ENCODE peak calls at places on chromosomes 3 and 15, in six cellular contexts. One of them, this sample, is unnamed.

GRCh38 chr3:46442591-46443530 is 21.8 kb downstream of the LTF start:
- DNase-seq in K562: no peak
- DNase-seq in HCT116: no peak
- DNase-seq in GM12878: no peak
- DNase-seq in H1: no peak
- DNase-seq in SK-N-SH: peak; percentile 46
- DNase-seq in this sample: no peak

GRCh38 chr3:112086857-112087524 is 802 bp downstream of the C3orf52 start:
- DNase-seq in K562: no peak
- DNase-seq in HCT116: peak; percentile 26
- DNase-seq in GM12878: no peak
- DNase-seq in H1: no peak
- DNase-seq in SK-N-SH: no peak
- DNase-seq in this sample: no peak

GRCh38 chr3:122100591-122101491 is 45.7 kb downstream of the CD86 start:
- DNase-seq in K562: no peak
- DNase-seq in HCT116: no peak
- DNase-seq in GM12878: no peak
- DNase-seq in H1: no peak
- DNase-seq in SK-N-SH: no peak
- DNase-seq in this sample: peak; percentile 6

GRCh38 chr3:15997274-15997943 is 177.1 kb upstream of the GALNT15 start:
- DNase-seq in K562: no peak
- DNase-seq in HCT116: no peak
- DNase-seq in GM12878: peak; percentile 16
- DNase-seq in H1: no peak
- DNase-seq in SK-N-SH: no peak
- DNase-seq in this sample: no peak

GRCh38 chr15:43105778-43106485 is at the start of gene UBR1:
- DNase-seq in K562: peak; percentile 87
- DNase-seq in HCT116: peak; percentile 87
- DNase-seq in GM12878: peak; percentile 69
- DNase-seq in H1: peak; percentile 85
- DNase-seq in SK-N-SH: peak; percentile 87
- DNase-seq in this sample: peak; percentile 91

GRCh38 chr15:52105856-52106255 is 6.7 kb downstream of the BCL2L10 start:
- DNase-seq in K562: no peak
- DNase-seq in HCT116: no peak
- DNase-seq in GM12878: no peak
- DNase-seq in H1: no peak
- DNase-seq in SK-N-SH: no peak
- DNase-seq in this sample: no peak

GRCh38 chr3:194890086-194890485 is 204.4 kb downstream of the FAM43A start:
- DNase-seq in K562: no peak
- DNase-seq in HCT116: no peak
- DNase-seq in GM12878: no peak
- DNase-seq in H1: peak; percentile 23
- DNase-seq in SK-N-SH: no peak
- DNase-seq in this sample: no peak

GRCh38 chr3:64880926-64881325 is 193.1 kb upstream of the ADAMTS9 start:
- DNase-seq in K562: no peak
- DNase-seq in HCT116: no peak
- DNase-seq in GM12878: no peak
- DNase-seq in H1: no peak
- DNase-seq in SK-N-SH: no peak
- DNase-seq in this sample: no peak

GRCh38 chr3:161339517-161340500 is 31.5 kb downstream of the SPTSSB start:
- DNase-seq in K562: no peak
- DNase-seq in HCT116: no peak
- DNase-seq in GM12878: no peak
- DNase-seq in H1: no peak
- DNase-seq in SK-N-SH: no peak
- DNase-seq in this sample: no peak

GRCh38 chr3:195421410-195421809 is 21.4 kb downstream of the ACAP2 start:
- DNase-seq in K562: no peak
- DNase-seq in HCT116: no peak
- DNase-seq in GM12878: no peak
- DNase-seq in H1: no peak
- DNase-seq in SK-N-SH: no peak
- DNase-seq in this sample: no peak

GRCh38 chr3:148106062-148106461 is 591.6 kb upstream of the AGTR1 start:
- DNase-seq in K562: no peak
- DNase-seq in HCT116: no peak
- DNase-seq in GM12878: no peak
- DNase-seq in H1: no peak
- DNase-seq in SK-N-SH: no peak
- DNase-seq in this sample: no peak

GRCh38 chr15:89307046-89307587 is 27.5 kb downstream of the POLG start:
- DNase-seq in K562: no peak
- DNase-seq in HCT116: no peak
- DNase-seq in GM12878: no peak
- DNase-seq in H1: no peak
- DNase-seq in SK-N-SH: no peak
- DNase-seq in this sample: no peak

GRCh38 chr3:21645121-21645897 is 105.7 kb downstream of the ZNF385D start:
- DNase-seq in K562: no peak
- DNase-seq in HCT116: no peak
- DNase-seq in GM12878: no peak
- DNase-seq in H1: no peak
- DNase-seq in SK-N-SH: peak; percentile 5
- DNase-seq in this sample: no peak

GRCh38 chr3:191790934-191791333 is 330.0 kb downstream of the PYDC2 start:
- DNase-seq in K562: no peak
- DNase-seq in HCT116: no peak
- DNase-seq in GM12878: no peak
- DNase-seq in H1: no peak
- DNase-seq in SK-N-SH: no peak
- DNase-seq in this sample: no peak

GRCh38 chr3:71523628-71524027 is 59.9 kb downstream of the FOXP1 start:
- DNase-seq in K562: no peak
- DNase-seq in HCT116: no peak
- DNase-seq in GM12878: no peak
- DNase-seq in H1: no peak
- DNase-seq in SK-N-SH: no peak
- DNase-seq in this sample: no peak

GRCh38 chr3:106176734-106177133 is 307.9 kb upstream of the CBLB start:
- DNase-seq in K562: no peak
- DNase-seq in HCT116: no peak
- DNase-seq in GM12878: peak; percentile 88
- DNase-seq in H1: no peak
- DNase-seq in SK-N-SH: no peak
- DNase-seq in this sample: no peak

GRCh38 chr3:61521229-61521628 is 40.1 kb upstream of the PTPRG start:
- DNase-seq in K562: no peak
- DNase-seq in HCT116: no peak
- DNase-seq in GM12878: peak; percentile 77
- DNase-seq in H1: no peak
- DNase-seq in SK-N-SH: no peak
- DNase-seq in this sample: no peak

GRCh38 chr3:139267300-139268246 is 76.2 kb upstream of the MRPS22 start:
- DNase-seq in K562: no peak
- DNase-seq in HCT116: no peak
- DNase-seq in GM12878: no peak
- DNase-seq in H1: peak; percentile 6
- DNase-seq in SK-N-SH: no peak
- DNase-seq in this sample: no peak

GRCh38 chr3:124275421-124275820 is 283.5 kb upstream of the ROPN1 start:
- DNase-seq in K562: no peak
- DNase-seq in HCT116: no peak
- DNase-seq in GM12878: no peak
- DNase-seq in H1: no peak
- DNase-seq in SK-N-SH: no peak
- DNase-seq in this sample: no peak

GRCh38 chr3:174398761-174399160 is 460.4 kb upstream of the NAALADL2 start:
- DNase-seq in K562: no peak
- DNase-seq in HCT116: no peak
- DNase-seq in GM12878: no peak
- DNase-seq in H1: no peak
- DNase-seq in SK-N-SH: no peak
- DNase-seq in this sample: no peak

GRCh38 chr3:25897019-25897418 is 107.1 kb downstream of the OXSM start:
- DNase-seq in K562: peak; percentile 68
- DNase-seq in HCT116: peak; percentile 51
- DNase-seq in GM12878: no peak
- DNase-seq in H1: peak; percentile 61
- DNase-seq in SK-N-SH: no peak
- DNase-seq in this sample: peak; percentile 42

GRCh38 chr3:62319570-62320243 is 53.6 kb downstream of the FEZF2 start:
- DNase-seq in K562: no peak
- DNase-seq in HCT116: no peak
- DNase-seq in GM12878: no peak
- DNase-seq in H1: no peak
- DNase-seq in SK-N-SH: no peak
- DNase-seq in this sample: peak; percentile 83

GRCh38 chr3:77868725-77869124 is 828.8 kb downstream of the ROBO2 start:
- DNase-seq in K562: no peak
- DNase-seq in HCT116: no peak
- DNase-seq in GM12878: no peak
- DNase-seq in H1: no peak
- DNase-seq in SK-N-SH: no peak
- DNase-seq in this sample: no peak
- TF ChIP-seq JUND in K562: no peak
- TF ChIP-seq JUND in HCT116: no peak
- TF ChIP-seq JUND in GM12878: no peak
- TF ChIP-seq JUND in H1: no peak
- TF ChIP-seq JUND in SK-N-SH: no peak
- TF ChIP-seq JUND in this sample: no peak

DNA sequence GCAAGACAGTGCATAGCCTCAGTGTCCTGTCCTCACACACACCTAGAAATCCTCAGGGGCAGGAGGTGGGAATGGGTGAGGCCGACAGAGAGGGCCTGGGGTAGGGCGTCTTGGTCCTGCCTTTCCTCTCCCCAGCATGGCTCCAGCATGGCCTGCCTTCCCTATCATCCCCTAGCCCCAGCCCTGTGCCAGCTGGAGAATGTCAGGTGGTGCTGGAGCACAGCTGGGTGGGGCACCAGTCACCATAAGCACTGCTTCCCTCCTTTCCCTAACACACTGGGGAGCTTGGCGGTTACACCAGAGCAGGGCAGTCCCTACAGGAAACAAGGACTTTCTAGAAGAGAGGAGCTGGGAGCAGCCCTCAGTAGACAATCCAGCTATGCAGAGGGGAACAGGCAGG is 236.8 kb downstream of the KLF13 start:
- DNase-seq in K562: no peak
- DNase-seq in HCT116: no peak
- DNase-seq in GM12878: no peak
- DNase-seq in H1: no peak
- DNase-seq in SK-N-SH: no peak
- DNase-seq in this sample: no peak
- TF ChIP-seq JUND in K562: no peak
- TF ChIP-seq JUND in HCT116: no peak
- TF ChIP-seq JUND in GM12878: no peak
- TF ChIP-seq JUND in H1: no peak
- TF ChIP-seq JUND in SK-N-SH: no peak
- TF ChIP-seq JUND in this sample: no peak

GRCh38 chr3:126947429-126947828 is 35.5 kb upstream of the PLXNA1 start:
- DNase-seq in K562: no peak
- DNase-seq in HCT116: no peak
- DNase-seq in GM12878: no peak
- DNase-seq in H1: no peak
- DNase-seq in SK-N-SH: no peak
- DNase-seq in this sample: no peak

GRCh38 chr3:126946387-126946786 is 36.5 kb upstream of the PLXNA1 start:
- DNase-seq in K562: no peak
- DNase-seq in HCT116: no peak
- DNase-seq in GM12878: no peak
- DNase-seq in H1: no peak
- DNase-seq in SK-N-SH: no peak
- DNase-seq in this sample: no peak

GRCh38 chr3:126945891-126946290 is 37.0 kb upstream of the PLXNA1 start:
- DNase-seq in K562: no peak
- DNase-seq in HCT116: no peak
- DNase-seq in GM12878: no peak
- DNase-seq in H1: no peak
- DNase-seq in SK-N-SH: no peak
- DNase-seq in this sample: no peak

GRCh38 chr3:126951561-126951960 is 31.4 kb upstream of the PLXNA1 start:
- DNase-seq in K562: no peak
- DNase-seq in HCT116: no peak
- DNase-seq in GM12878: no peak
- DNase-seq in H1: no peak
- DNase-seq in SK-N-SH: no peak
- DNase-seq in this sample: no peak

GRCh38 chr3:126948980-126949535 is 33.9 kb upstream of the PLXNA1 start:
- DNase-seq in K562: no peak
- DNase-seq in HCT116: no peak
- DNase-seq in GM12878: no peak
- DNase-seq in H1: no peak
- DNase-seq in SK-N-SH: no peak
- DNase-seq in this sample: no peak
- TF ChIP-seq JUND in K562: no peak
- TF ChIP-seq JUND in HCT116: no peak
- TF ChIP-seq JUND in GM12878: no peak
- TF ChIP-seq JUND in H1: no peak
- TF ChIP-seq JUND in SK-N-SH: no peak
- TF ChIP-seq JUND in this sample: no peak

GRCh38 chr3:41202075-41202833 is 2.9 kb downstream of the CTNNB1 start:
- DNase-seq in K562: no peak
- DNase-seq in HCT116: no peak
- DNase-seq in GM12878: no peak
- DNase-seq in H1: no peak
- DNase-seq in SK-N-SH: no peak
- DNase-seq in this sample: no peak

GRCh38 chr3:41205591-41205990 is 6.3 kb downstream of the CTNNB1 start:
- DNase-seq in K562: no peak
- DNase-seq in HCT116: no peak
- DNase-seq in GM12878: no peak
- DNase-seq in H1: no peak
- DNase-seq in SK-N-SH: no peak
- DNase-seq in this sample: no peak

GRCh38 chr3:41204369-41204768 is 5.1 kb downstream of the CTNNB1 start:
- DNase-seq in K562: no peak
- DNase-seq in HCT116: no peak
- DNase-seq in GM12878: no peak
- DNase-seq in H1: no peak
- DNase-seq in SK-N-SH: no peak
- DNase-seq in this sample: no peak

GRCh38 chr3:41200669-41201021 is 1.3 kb downstream of the CTNNB1 start:
- DNase-seq in K562: peak; percentile 54
- DNase-seq in HCT116: no peak
- DNase-seq in GM12878: no peak
- DNase-seq in H1: no peak
- DNase-seq in SK-N-SH: no peak
- DNase-seq in this sample: peak; percentile 35

DNA sequence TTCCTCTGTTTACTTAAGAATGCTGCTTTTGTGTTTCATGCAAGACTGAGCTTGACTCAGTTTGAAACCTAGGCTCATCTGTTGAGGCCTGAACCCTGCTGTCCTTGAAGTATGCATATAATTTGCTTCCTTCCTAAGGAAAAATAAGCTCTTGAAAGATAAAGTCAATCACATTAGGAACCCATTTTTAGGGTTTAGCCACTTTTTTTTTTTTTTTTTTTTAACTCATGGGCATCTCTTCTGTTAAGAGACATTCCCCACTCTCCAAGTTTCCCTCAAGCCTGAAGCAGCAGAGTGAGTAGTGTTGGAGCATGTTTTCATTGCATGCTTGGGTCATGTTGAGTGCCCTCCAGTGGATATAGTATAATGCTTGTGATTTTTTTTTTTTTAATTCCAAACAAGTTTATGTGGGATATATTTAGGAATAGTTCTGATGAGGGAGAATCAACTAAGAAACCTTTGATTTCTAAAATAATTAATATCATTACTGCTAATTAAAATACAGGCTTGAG is 3.6 kb downstream of the CTNNB1 start:
- DNase-seq in K562: no peak
- DNase-seq in HCT116: no peak
- DNase-seq in GM12878: no peak
- DNase-seq in H1: no peak
- DNase-seq in SK-N-SH: peak; percentile 49
- DNase-seq in this sample: peak; percentile 68
- TF ChIP-seq JUND in K562: no peak
- TF ChIP-seq JUND in HCT116: no peak
- TF ChIP-seq JUND in GM12878: no peak
- TF ChIP-seq JUND in H1: no peak
- TF ChIP-seq JUND in SK-N-SH: no peak
- TF ChIP-seq JUND in this sample: no peak

This sample was measured in T47D.